ENCODE peak calls at places on chromosomes 4 and X, in five cellular contexts. F, M, Y, I and D are unnamed samples.

GRCh38 chr4:146637853-146638800 is 566 bp upstream of the POU4F2 start:
- DNase-seq in F (no peak), M (no peak), Y (no peak), I (no peak), D (no peak)

GRCh38 chr4:22500831-22501714 is 14.8 kb downstream of the ADGRA3 start:
- DNase-seq in F (no peak), M (no peak), Y (no peak), I (peak), D (no peak)

GRCh38 chrX:119647552-119648420 is 41.6 kb upstream of the NKRF start:
- DNase-seq in F (peak), M (peak), Y (no peak), I (no peak), D (no peak)

GRCh38 chrX:2614911-2615310 is 76.2 kb upstream of the CD99 start:
- DNase-seq in F (no peak), M (no peak), Y (no peak), I (peak), D (no peak)

GRCh38 chr4:41384992-41385391 is 128.3 kb downstream of the UCHL1 start:
- DNase-seq in F (no peak), M (no peak), Y (peak), I (no peak), D (no peak)

GRCh38 chrX:44042731-44043130 is 69.5 kb upstream of the NDP start:
- DNase-seq in F (no peak), M (no peak), Y (no peak), I (peak), D (no peak)

GRCh38 chr4:1050486-1051213 is 39.2 kb downstream of the FGFRL1 start:
- DNase-seq in F (no peak), M (no peak), Y (peak), I (no peak), D (no peak)

GRCh38 chr4:8199594-8200301 is 658 bp downstream of the SH3TC1 start:
- DNase-seq in F (no peak), M (peak), Y (peak), I (no peak), D (no peak)

GRCh38 chr4:128512767-128513322 is 225.2 kb upstream of the PGRMC2 start:
- DNase-seq in F (no peak), M (no peak), Y (no peak), I (peak), D (no peak)

GRCh38 chrX:48897157-48897620 is 379 bp downstream of the TIMM17B start:
- DNase-seq in F (peak), M (peak), Y (peak), I (peak), D (peak)

GRCh38 chr4:20684852-20685763 is 15.2 kb upstream of the PACRGL start:
- DNase-seq in F (no peak), M (no peak), Y (no peak), I (peak), D (no peak)

GRCh38 chrX:47178337-47178736 is 15.3 kb upstream of the UBA1 start:
- DNase-seq in F (no peak), M (no peak), Y (no peak), I (no peak), D (no peak)

GRCh38 chrX:107827852-107828251 is 2.2 kb downstream of the MID2 start:
- DNase-seq in F (no peak), M (no peak), Y (no peak), I (peak), D (no peak)

GRCh38 chrX:22666441-22666840 is 333.3 kb upstream of the DDX53 start:
- DNase-seq in F (no peak), M (no peak), Y (no peak), I (peak), D (no peak)

GRCh38 chrX:150361777-150362351 is 1.3 kb upstream of the MAMLD1 start:
- DNase-seq in F (no peak), M (no peak), Y (peak), I (peak), D (peak)

GRCh38 chr4:67603310-67604028 is 44.9 kb downstream of the STAP1 start:
- DNase-seq in F (no peak), M (no peak), Y (no peak), I (no peak), D (no peak)

GRCh38 chr4:87633239-87633638 is 16.8 kb upstream of the DMP1 start:
- DNase-seq in F (no peak), M (no peak), Y (no peak), I (peak), D (no peak)

GRCh38 chrX:153499258-153499657 is 4.5 kb downstream of the BGN start:
- DNase-seq in F (no peak), M (no peak), Y (no peak), I (no peak), D (no peak)

GRCh38 chrX:150635952-150636351 is 57.2 kb upstream of the MTMR1 start:
- DNase-seq in F (no peak), M (peak), Y (no peak), I (peak), D (no peak)

GRCh38 chr4:53003959-53004358 is 141.8 kb downstream of the RASL11B start:
- DNase-seq in F (no peak), M (no peak), Y (no peak), I (peak), D (no peak)

GRCh38 chr4:10082047-10082446 is 34.6 kb downstream of the WDR1 start:
- DNase-seq in F (no peak), M (no peak), Y (no peak), I (no peak), D (no peak)

GRCh38 chrX:53088136-53088974 is 5.6 kb upstream of the KANTR start:
- DNase-seq in F (peak), M (peak), Y (peak), I (peak), D (peak)

GRCh38 chrX:139058831-139059495 is 347.4 kb upstream of the FGF13 start:
- DNase-seq in F (no peak), M (no peak), Y (no peak), I (peak), D (no peak)

GRCh38 chr4:24774452-24774851 is 20.9 kb upstream of the SOD3 start:
- DNase-seq in F (no peak), M (no peak), Y (no peak), I (peak), D (no peak)

GRCh38 chr4:184268574-184269160 is 51.0 kb upstream of the ENPP6 start:
- DNase-seq in F (no peak), M (no peak), Y (no peak), I (peak), D (no peak)

GRCh38 chr4:54942735-54943134 is 182.7 kb downstream of the KDR start:
- DNase-seq in F (peak), M (peak), Y (no peak), I (no peak), D (no peak)

GRCh38 chrX:123348468-123348867 is 164.4 kb downstream of the GRIA3 start:
- DNase-seq in F (no peak), M (no peak), Y (no peak), I (peak), D (no peak)

GRCh38 chr4:98623126-98623802 is 35.1 kb downstream of the TSPAN5 start:
- DNase-seq in F (no peak), M (no peak), Y (no peak), I (no peak), D (no peak)

GRCh38 chr4:131344761-131345160 is 1804.3 kb upstream of the PCDH10 start:
- DNase-seq in F (no peak), M (no peak), Y (no peak), I (no peak), D (no peak)

GRCh38 chrX:13938766-13939530 is 90.7 kb downstream of the GEMIN8 start:
- DNase-seq in F (no peak), M (no peak), Y (no peak), I (no peak), D (no peak)

GRCh38 chr4:154744341-154744948 is 645 bp downstream of the LRAT start:
- DNase-seq in F (no peak), M (no peak), Y (peak), I (no peak), D (no peak)

GRCh38 chrX:100316987-100317386 is 93.1 kb downstream of the PCDH19 start:
- DNase-seq in F (no peak), M (no peak), Y (no peak), I (peak), D (no peak)

GRCh38 chr4:33063238-33063637 is 2343.1 kb downstream of the PCDH7 start:
- DNase-seq in F (no peak), M (no peak), Y (no peak), I (peak), D (no peak)

GRCh38 chr4:6887591-6888371 is 21.8 kb upstream of the TBC1D14 start:
- DNase-seq in F (no peak), M (no peak), Y (peak), I (no peak), D (no peak)

GRCh38 chr4:7207791-7208231 is 15.5 kb downstream of the SORCS2 start:
- DNase-seq in F (no peak), M (no peak), Y (no peak), I (peak), D (no peak)

DNA sequence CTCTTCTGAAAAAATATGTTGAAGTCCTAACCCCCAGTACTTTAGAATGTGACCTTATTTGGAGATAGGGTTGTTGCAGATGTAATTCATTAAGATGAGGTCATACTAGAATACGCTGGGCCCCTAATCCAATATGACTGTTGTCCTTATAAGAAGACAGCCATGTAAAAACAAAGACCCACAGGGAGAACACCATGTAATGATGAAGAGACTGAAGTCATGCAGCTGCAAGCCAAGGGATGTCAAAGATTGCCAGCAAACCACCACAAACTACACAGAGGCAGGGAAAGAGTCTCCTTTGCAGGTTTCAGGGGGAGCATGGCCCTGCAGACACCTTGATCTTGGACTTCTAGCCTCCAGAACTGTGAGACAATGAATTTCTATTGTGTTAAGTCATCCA is 37.4 kb downstream of the CXorf58 start:
- DNase-seq in F (no peak), M (no peak), Y (no peak), I (no peak), D (no peak)
- H3K27ac ChIP-seq in F (no peak), M (no peak), Y (no peak), I (no peak), D (no peak)

GRCh38 chrX:40952855-40953254 is 132.4 kb upstream of the USP9X start:
- DNase-seq in F (no peak), M (no peak), Y (no peak), I (peak), D (no peak)
- H3K4me3 ChIP-seq in F (no peak), M (peak), Y (no peak), I (peak), D (peak)

DNA sequence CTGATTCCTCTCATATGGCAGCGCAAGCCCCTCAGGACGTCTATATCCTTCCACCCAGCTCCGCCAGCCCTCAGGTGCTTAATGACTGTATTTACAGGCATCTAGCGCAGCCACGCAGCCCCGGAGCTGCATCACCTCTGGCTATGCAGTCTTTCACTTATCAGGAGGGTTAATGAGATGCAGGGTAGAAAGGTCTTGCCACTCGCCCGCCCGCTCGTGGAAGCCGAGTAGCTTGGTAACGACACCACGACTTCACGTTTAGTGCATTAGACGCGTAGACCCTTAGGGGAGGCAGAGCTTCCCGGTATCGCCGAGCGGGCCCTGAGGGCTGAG is 1.5 kb upstream of the SLC16A2 start:
- DNase-seq in F (no peak), M (no peak), Y (no peak), I (peak), D (peak)
- H3K27ac ChIP-seq in F (no peak), M (no peak), Y (peak), I (peak), D (no peak)

GRCh38 chr4:173532725-173533511 is 2.9 kb upstream of the HAND2 start:
- DNase-seq in F (no peak), M (no peak), Y (no peak), I (no peak), D (no peak)
- H3K4me3 ChIP-seq in F (no peak), M (no peak), Y (peak), I (no peak), D (no peak)

DNA sequence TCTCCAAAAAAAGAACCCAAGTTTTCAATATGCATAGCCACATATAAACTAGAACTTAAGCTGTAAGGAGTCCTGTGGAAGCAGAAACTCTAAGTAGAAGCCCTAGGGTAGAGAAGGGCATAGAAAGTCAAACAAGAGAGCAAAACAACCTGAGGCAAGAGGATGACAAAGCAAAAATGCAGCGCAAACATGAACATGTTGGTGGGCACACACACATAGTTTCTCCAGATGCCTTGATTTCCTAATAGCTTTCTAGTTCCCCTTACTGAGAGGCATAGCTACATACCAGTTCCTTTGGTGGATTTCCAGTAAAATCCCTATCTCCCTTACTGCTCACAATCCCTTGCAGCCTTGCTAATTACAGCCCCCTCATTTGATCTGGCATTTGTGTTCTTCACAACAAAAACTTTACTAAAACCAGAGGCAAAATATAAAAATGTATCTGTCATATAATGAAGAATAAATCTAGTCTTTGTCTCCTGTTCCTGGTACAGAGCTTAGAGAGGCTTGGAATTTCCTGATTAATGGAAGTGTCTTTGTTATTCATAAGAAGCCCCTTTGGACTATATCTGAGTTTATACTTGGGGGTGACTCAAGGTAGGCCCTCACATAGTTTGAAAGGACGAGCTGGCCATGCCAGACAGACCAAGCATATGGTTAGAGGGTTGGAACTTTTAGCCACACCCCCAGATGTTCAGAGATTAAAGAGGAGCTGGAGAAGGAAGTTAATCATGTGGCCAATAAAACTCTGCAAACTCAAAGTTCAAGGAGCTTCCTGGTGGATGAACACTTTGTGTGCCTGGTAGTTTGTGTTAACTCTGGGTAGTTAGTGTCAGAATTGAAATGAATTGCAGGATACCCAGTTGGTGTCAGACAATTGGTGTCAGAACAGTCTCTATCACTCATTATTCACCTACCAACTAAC is 52.7 kb upstream of the ZCCHC13 start:
- DNase-seq in F (no peak), M (no peak), Y (no peak), I (peak), D (no peak)
- H3K27ac ChIP-seq in F (no peak), M (no peak), Y (peak), I (peak), D (no peak)

DNA sequence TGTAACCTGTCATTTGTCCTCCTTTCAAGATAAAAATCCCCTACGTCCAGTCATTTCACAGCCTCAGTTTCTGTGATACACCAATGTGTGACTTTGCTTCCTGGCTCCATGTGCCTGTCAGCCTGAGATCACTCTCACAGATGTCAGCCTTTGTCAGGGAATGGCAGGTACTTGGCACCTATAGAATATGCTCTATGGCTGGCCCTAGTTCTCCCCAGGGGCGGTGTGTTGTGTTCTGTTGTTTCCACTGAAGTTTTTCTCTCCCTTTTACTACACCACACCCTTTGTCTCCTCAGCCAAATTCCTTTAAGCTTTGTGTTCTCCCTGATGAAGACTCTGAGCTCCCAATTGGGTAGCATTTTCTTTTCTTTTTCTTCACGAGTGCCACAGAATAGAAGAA is 81.7 kb downstream of the ALPK1 start:
- DNase-seq in F (no peak), M (no peak), Y (no peak), I (peak), D (no peak)
- H3K4me3 ChIP-seq in F (no peak), M (no peak), Y (no peak), I (no peak), D (no peak)

GRCh38 chr4:4488405-4489404 is 53.1 kb downstream of the STX18 start:
- DNase-seq in F (peak), M (peak), Y (peak), I (peak), D (peak)

GRCh38 chr4:4492161-4492847 is 49.5 kb downstream of the STX18 start:
- DNase-seq in F (no peak), M (peak), Y (no peak), I (peak), D (no peak)

GRCh38 chr4:4490816-4491215 is 51.0 kb downstream of the STX18 start:
- DNase-seq in F (no peak), M (no peak), Y (no peak), I (no peak), D (no peak)

GRCh38 chr4:4490041-4490440 is 51.8 kb downstream of the STX18 start:
- DNase-seq in F (no peak), M (no peak), Y (no peak), I (peak), D (no peak)

DNA sequence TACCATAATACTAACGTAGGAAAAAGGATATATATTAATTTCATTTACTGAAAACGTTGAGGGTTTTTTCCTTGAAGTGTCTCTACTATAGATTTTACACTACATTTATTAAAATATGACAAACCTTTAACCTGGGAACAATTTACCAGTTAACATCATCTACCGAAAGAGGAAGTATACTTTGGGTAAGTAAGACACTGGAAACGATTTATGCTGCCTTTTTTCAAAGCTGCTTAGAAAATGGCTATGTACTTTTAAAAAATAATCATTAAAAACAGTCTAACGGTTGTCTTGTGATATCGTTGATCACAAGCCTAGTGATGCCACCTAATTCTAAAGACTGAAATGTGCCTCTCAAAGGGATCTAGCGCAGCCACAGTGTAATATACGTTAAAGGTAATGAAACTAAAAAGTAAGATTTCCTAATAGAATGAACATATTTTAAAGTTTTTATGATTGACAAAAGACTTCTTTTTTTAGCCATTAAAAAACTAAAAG is 50.4 kb downstream of the STX18 start:
- DNase-seq in F (no peak), M (no peak), Y (no peak), I (no peak), D (no peak)
- H3K27ac ChIP-seq in F (no peak), M (no peak), Y (no peak), I (peak), D (no peak)

GRCh38 chrX:71912156-71912555 is 1.5 kb downstream of the NHSL2 start:
- DNase-seq in F (no peak), M (no peak), Y (no peak), I (peak), D (no peak)
- H3K4me3 ChIP-seq in F (no peak), M (no peak), Y (peak), I (peak), D (no peak)